ENCODE peak calls at places on chromosome 13, in six cellular contexts. D, Q, M, V, I and L are unnamed samples. For H3K27me3, the result is how much of the 10 kb centered on the place peaks cover.

GRCh38 chr13:89514534-89515312 is 1832.8 kb upstream of the MIR17HG start:
- DNase-seq in D (peak), M (peak), Q (no peak), V (peak), I (no peak), L (no peak)

GRCh38 chr13:23473236-23473635 is 39.7 kb upstream of the SACS start:
- DNase-seq in M (no peak), V (no peak), D (no peak), I (no peak), Q (no peak), L (no peak)

GRCh38 chr13:68540244-68540643 is 1310.1 kb upstream of the PCDH9 start:
- DNase-seq in I (no peak), Q (no peak), M (no peak), V (no peak), D (no peak), L (no peak)

GRCh38 chr13:62524061-62524460 is 1108.4 kb upstream of the PCDH20 start:
- DNase-seq in M (no peak), V (no peak), Q (no peak), D (no peak), I (no peak), L (no peak)

GRCh38 chr13:113399755-113400149 is 35.8 kb upstream of the GRTP1 start:
- DNase-seq in I (no peak), Q (no peak), D (no peak), M (no peak), V (no peak), L (no peak)

GRCh38 chr13:81664872-81665271 is 1323.9 kb upstream of the SPRY2 start:
- DNase-seq in D (no peak), V (no peak), Q (no peak), I (no peak), M (no peak), L (no peak)

GRCh38 chr13:41909524-41909923 is 51.4 kb downstream of the VWA8 start:
- DNase-seq in M (no peak), D (peak), V (no peak), Q (no peak), I (no peak), L (no peak)

GRCh38 chr13:60396008-60396782 is 825 bp upstream of the TDRD3 start:
- DNase-seq in D (peak), M (peak), V (peak), I (peak), Q (peak), L (peak)

GRCh38 chr13:90926459-90926858 is 421.0 kb upstream of the MIR17HG start:
- DNase-seq in D (no peak), Q (no peak), I (no peak), M (no peak), V (no peak), L (no peak)

GRCh38 chr13:81639984-81640582 is 1299.2 kb upstream of the SPRY2 start:
- DNase-seq in M (peak), V (no peak), D (no peak), Q (no peak), I (no peak), L (peak)

GRCh38 chr13:50334092-50334778 is 319.0 kb downstream of the KCNRG start:
- DNase-seq in I (no peak), V (no peak), D (no peak), Q (no peak), M (no peak), L (no peak)

GRCh38 chr13:28510066-28510465 is 15.1 kb upstream of the FLT1 start:
- DNase-seq in M (no peak), D (no peak), Q (no peak), I (no peak), V (no peak), L (no peak)

DNA sequence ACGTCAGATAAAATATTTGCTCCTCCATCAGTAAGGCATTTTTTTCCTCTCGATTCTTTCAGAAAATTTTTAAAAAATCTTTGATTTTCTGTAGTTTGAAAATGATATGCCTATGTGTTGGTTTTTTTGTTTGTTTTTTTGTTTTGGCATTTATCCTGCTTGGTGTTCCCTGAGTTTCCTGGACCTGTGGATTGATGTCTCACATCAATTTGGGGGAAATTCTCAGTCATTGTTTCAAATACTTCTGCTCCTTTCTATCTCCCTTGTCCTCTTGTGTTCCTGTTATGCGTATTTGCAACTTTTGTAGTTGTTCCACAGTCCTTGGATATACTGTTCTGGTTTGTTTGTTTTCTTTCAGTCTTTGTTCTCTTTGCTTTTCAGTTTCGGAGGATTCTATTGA is 18.8 kb upstream of the FLT1 start:
- DNase-seq in V (no peak), D (no peak), Q (no peak), I (no peak), M (no peak), L (no peak)
- H3K27me3 ChIP-seq in V (under half), D (under half), Q (under half), I (under half), M (under half), L (under half)

DNA sequence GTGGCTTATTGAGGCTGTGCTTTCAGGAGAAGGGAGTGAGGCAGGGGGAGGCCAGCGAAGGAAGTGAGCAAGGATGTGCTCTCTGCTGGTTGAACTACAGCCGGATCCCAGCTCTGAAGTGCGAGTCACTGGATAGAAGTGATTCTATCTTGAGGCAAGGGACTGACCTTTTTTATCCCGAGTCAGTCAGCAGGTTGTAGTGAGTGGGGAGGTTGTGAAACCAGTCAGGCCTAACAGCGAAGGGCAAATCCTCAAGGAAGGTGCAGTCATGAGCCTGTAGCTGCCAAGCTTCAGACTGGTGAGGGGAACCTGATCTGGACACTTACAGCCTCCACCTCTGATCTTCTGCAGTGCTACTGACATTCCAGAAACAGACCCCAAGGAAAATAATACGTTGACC is 18.6 kb downstream of the SCEL start:
- DNase-seq in V (no peak), I (no peak), D (no peak), M (no peak), Q (no peak), L (no peak)
- H3K27ac ChIP-seq in V (no peak), I (no peak), D (no peak), M (no peak), Q (no peak), L (no peak)

DNA sequence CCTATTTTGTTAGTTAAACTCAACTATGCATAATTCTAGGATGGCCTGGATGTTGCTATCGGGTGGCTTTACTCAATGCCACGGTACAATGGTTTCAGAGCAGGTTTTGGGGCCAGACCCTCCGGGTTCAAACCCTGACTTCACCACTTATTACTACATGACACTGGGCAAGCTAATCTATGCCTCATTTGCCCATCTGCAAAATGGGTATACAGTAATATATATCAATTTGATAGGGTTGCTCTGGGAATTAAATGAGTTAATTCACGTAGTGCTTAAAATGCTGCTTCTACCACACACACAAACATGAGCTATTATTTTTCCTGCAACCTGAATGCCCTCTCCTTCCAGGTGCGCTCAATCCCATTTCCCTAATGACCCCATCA is 839 bp downstream of the ESD start:
- DNase-seq in I (no peak), V (no peak), Q (no peak), D (no peak), M (no peak), L (no peak)
- H3K27me3 ChIP-seq in I (under half), V (under half), Q (under half), D (under half), M (under half), L (under half)

DNA sequence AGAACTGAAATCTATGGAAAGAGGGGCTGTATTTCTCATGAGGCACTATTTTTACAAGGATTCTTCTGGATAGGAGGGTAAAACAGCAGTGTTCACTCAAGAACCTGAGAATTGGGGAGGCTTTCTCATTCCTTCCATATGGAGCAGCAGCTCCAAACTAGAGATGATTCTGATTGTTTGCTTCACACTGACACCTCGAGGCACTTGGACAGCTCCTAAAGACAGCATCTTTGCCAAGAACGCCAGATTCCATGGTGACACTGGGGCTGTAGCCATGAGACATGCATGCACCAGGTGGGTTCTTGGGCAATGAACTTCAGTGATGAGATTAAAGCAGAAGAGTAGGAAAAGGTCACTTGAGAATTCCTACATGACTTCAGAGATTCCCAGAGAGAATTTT is 361.5 kb upstream of the HTR2A start:
- DNase-seq in D (no peak), V (no peak), I (no peak), Q (no peak), M (no peak), L (no peak)
- H3K27ac ChIP-seq in D (no peak), V (no peak), I (no peak), Q (no peak), M (no peak), L (no peak)

GRCh38 chr13:32117696-32118095 is 86.1 kb downstream of the FRY start:
- DNase-seq in Q (no peak), I (peak), M (no peak), D (no peak), V (peak), L (no peak)
- H3K27me3 ChIP-seq in Q (under half), I (under half), M (under half), D (under half), V (under half), L (under half)

DNA sequence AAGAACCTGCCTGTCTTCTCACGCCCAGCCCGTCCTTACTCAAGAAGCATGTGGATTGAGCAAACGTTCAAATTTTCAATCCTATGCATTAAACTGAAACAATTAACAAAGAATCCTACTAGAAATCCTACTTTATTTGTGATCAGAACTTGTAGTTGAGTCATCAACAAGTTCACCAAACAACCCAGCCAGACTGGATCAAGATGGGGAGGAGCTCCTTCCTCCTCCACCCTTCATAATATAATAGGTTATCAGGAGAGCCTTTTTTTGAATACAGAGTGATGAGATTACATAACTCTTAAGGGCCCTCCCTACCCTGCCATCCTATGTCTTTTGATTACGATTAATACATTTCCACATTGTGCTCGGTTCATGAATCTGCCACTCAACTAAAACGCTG is 32.7 kb downstream of the SOX21 start:
- DNase-seq in D (no peak), M (no peak), Q (no peak), V (no peak), I (no peak), L (no peak)
- H3K27ac ChIP-seq in D (no peak), M (no peak), Q (no peak), V (no peak), I (no peak), L (no peak)

DNA sequence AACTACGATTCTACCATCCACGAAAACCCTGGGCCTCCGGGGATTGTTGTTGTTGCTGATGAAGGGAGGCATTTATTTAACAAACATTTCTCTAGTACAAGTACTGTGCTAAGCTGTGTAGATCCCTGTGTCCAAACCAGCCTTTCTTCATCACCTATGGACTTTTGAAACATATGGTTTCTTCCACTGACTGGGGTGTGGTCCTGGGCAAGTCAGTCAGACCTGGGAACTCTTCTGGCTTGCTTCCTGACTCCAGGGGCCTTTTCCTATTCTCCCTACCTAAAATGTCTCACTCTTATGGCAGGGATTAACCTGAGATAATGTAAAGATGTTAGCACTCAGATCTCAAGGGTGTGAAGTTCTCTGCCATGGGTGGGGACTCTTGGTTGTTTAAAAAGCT is 46.8 kb downstream of the EFNB2 start:
- DNase-seq in V (no peak), D (no peak), M (no peak), I (no peak), Q (no peak), L (peak)
- H3K27me3 ChIP-seq in V (under half), D (under half), M (under half), I (under half), Q (under half), L (under half)